ENCODE peak calls at places on chromosomes 2 and 18, in nine cellular contexts. L is NCI-H2081; Z is BJ; E is Daoy; T is type B pancreatic cell; O is SK-N-SH; H is sigmoid colon; D is HEK293T; A is CD8-positive, alpha-beta T cell. K is an unnamed sample.

GRCh38 chr2:160214461-160215055 is 14.5 kb upstream of the ITGB6 start:
- DNase-seq in E (peak), T (no peak), H (no peak), D (no peak), L (no peak), O (no peak), A (no peak), Z (peak), K (peak)

GRCh38 chr18:23924813-23925212 is 89.7 kb upstream of the TTC39C start:
- DNase-seq in D (no peak), T (no peak), E (peak), O (no peak), A (no peak), L (no peak), Z (no peak), H (no peak), K (no peak)

GRCh38 chr2:117785740-117786139 is 28.8 kb upstream of the DDX18 start:
- DNase-seq in O (peak), Z (no peak), A (no peak), L (peak), H (no peak), E (peak), D (peak), T (no peak), K (no peak)

GRCh38 chr2:199693861-199694260 is 157.1 kb downstream of the FTCDNL1 start:
- DNase-seq in H (no peak), A (no peak), Z (no peak), D (no peak), T (no peak), O (no peak), L (no peak), E (no peak), K (no peak)

GRCh38 chr2:101012706-101013181 is 10.7 kb downstream of the RPL31 start:
- DNase-seq in L (peak), T (no peak), H (no peak), O (peak), D (peak), A (no peak), Z (no peak), E (no peak), K (no peak)

GRCh38 chr18:79614211-79615028 is 65.2 kb upstream of the CTDP1 start:
- DNase-seq in E (no peak), L (no peak), H (peak), D (no peak), A (no peak), T (no peak), Z (no peak), O (no peak), K (peak)

GRCh38 chr18:49456794-49457193 is 3.7 kb downstream of the DYM start:
- DNase-seq in A (no peak), Z (no peak), E (no peak), T (no peak), O (no peak), D (no peak), H (no peak), L (no peak), K (no peak)

GRCh38 chr2:189521686-189522434 is 58.7 kb downstream of the SLC40A1 start:
- DNase-seq in O (no peak), E (no peak), L (peak), D (no peak), T (no peak), A (no peak), Z (no peak), H (no peak), K (no peak)

GRCh38 chr2:182917924-182918323 is 51.5 kb upstream of the FRZB start:
- DNase-seq in Z (peak), T (no peak), A (no peak), E (no peak), H (no peak), O (no peak), L (no peak), D (no peak), K (no peak)

GRCh38 chr18:4096501-4096900 is 358.6 kb downstream of the DLGAP1 start:
- DNase-seq in D (no peak), Z (no peak), A (no peak), E (peak), O (no peak), T (no peak), L (no peak), H (no peak), K (no peak)

K was measured in RWPE2.